ENCODE peak calls at places on chromosomes 4 and X, in five cellular contexts. E, C, P, A and N are unnamed samples.

GRCh38 chr4:26287748-26288147 is 33.1 kb upstream of the RBPJ start:
- DNase-seq in C (no peak), P (no peak), E (no peak), A (no peak), N (no peak)

GRCh38 chr4:119299221-119300071 is 22.5 kb downstream of the FABP2 start:
- DNase-seq in P (no peak), E (no peak), A (no peak), C (no peak), N (no peak)

GRCh38 chr4:72208421-72209075 is 176.7 kb downstream of the NPFFR2 start:
- DNase-seq in C (no peak), E (no peak), A (no peak), P (no peak), N (no peak)

GRCh38 chrX:64152857-64153256 is 52.7 kb downstream of the AMER1 start:
- DNase-seq in C (no peak), E (no peak), P (peak; percentile 6), A (no peak), N (no peak)

GRCh38 chr4:123849495-123849894 is 452.9 kb downstream of the SPRY1 start:
- DNase-seq in P (no peak), C (no peak), A (no peak), E (no peak), N (no peak)

GRCh38 chrX:37871626-37872302 is 24.4 kb upstream of the DYNLT3 start:
- DNase-seq in C (no peak), A (no peak), E (no peak), P (no peak), N (no peak)

GRCh38 chrX:132837126-132837525 is 121.3 kb downstream of the HS6ST2 start:
- DNase-seq in E (no peak), P (no peak), C (no peak), A (no peak), N (no peak)

GRCh38 chr4:124053872-124054538 is 657.4 kb downstream of the SPRY1 start:
- DNase-seq in C (no peak), P (no peak), E (no peak), A (no peak), N (no peak)

GRCh38 chr4:168694669-168695068 is 197.8 kb downstream of the PALLD start:
- DNase-seq in E (no peak), P (no peak), A (no peak), C (no peak), N (no peak)

GRCh38 chr4:76485450-76485849 is 50.4 kb downstream of the SHROOM3 start:
- DNase-seq in E (no peak), C (no peak), A (no peak), P (no peak), N (no peak)

GRCh38 chr4:153089781-153090180 is 114.5 kb upstream of the TRIM2 start:
- DNase-seq in E (no peak), C (no peak), A (no peak), P (no peak), N (no peak)

GRCh38 chrX:134646671-134647070 is 11.6 kb downstream of the PLAC1 start:
- DNase-seq in A (no peak), P (no peak), C (no peak), E (no peak), N (no peak)

GRCh38 chr4:134906404-134907023 is 704.9 kb upstream of the PABPC4L start:
- DNase-seq in P (peak; percentile 8), C (no peak), A (no peak), E (no peak), N (no peak)

GRCh38 chrX:151776113-151776790 is 41.7 kb downstream of the CNGA2 start:
- DNase-seq in P (no peak), A (no peak), C (no peak), E (no peak), N (no peak)

GRCh38 chr4:180059216-180059881 is 2183.9 kb upstream of the TENM3 start:
- DNase-seq in C (no peak), A (peak; percentile 39), E (no peak), P (peak; percentile 11), N (no peak)
- H3K4me3 ChIP-seq in C (peak overlapping the region; percentile 53), A (no peak overlapping the region), E (no peak overlapping the region), P (no peak overlapping the region), N (no peak overlapping the region)

DNA sequence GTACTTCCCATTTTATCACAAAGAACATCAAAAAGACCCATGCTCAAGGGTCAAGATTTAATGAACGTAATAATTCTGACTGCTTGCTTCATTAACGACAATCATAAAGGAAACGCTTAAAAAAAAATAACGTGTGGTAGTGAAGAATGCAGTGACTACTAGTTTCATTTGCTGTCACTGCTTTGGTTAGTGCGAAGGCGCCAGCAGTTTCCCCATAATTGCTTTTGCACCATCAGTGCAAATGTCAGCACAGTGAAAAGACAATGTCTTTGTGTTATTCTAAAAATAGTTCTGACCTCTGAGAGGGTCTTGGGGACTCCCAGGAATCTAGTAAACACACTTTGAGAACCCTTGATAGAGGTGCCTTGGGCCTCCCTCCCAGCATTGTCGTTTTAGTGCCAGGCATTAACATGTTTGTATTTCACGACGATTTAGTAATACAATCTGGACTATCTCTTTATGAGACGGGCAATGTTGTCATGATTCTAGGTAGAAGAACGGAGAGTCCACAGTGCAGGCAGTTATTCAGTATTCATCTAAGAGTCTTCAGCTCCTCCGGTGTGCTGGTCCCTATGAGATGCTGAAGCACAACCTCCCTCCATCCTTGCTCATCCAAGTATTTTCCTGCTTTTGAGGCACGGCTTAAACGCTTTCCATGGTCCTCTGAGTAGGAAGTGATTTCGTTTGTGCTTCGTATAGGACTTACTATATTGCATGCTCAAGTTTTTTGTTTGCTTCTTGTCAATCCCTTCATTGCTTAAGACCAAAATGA is 71.1 kb downstream of the AFF1 start:
- DNase-seq in E (no peak), A (no peak), C (no peak), P (peak; percentile 36), N (peak; percentile 28)
- H3K4me3 ChIP-seq in E (peak overlapping the region; percentile 91), A (peak overlapping the region; percentile 66), C (peak overlapping the region; percentile 81), P (peak overlapping the region; percentile 68), N (peak overlapping the region; percentile 85)

GRCh38 chr4:30717208-30718020 is 2.8 kb upstream of the PCDH7 start:
- DNase-seq in C (peak; percentile 22), P (no peak), A (peak; percentile 58), E (no peak), N (peak; percentile 8)
- H3K4me3 ChIP-seq in C (peak overlapping the region; percentile 56), P (no peak overlapping the region), A (no peak overlapping the region), E (peak overlapping the region; percentile 10), N (peak overlapping the region; percentile 27)

DNA sequence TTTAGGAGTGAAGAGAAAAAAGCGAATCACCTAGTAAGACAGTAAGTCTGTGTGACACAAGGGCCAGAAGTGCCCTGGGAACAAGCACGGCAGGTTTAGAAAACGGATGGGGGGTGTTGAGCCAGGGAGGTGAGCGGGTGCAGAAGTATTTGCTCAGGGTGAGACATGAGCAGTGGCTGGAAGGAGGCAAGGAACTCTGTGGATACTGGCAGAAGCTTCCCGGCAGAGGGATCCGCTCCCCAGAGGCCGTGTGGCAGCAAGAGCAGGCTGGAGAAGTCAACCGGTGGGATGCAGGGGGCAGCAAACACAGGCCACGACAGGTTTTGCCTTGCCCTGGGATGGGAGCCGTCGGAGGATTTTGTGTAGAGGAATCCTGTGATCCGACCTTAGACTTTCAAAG is 2.3 kb upstream of the UVSSA start:
- DNase-seq in A (peak; percentile 49), P (no peak), C (peak; percentile 44), E (no peak), N (no peak)
- H3K4me3 ChIP-seq in A (no peak overlapping the region), P (no peak overlapping the region), C (no peak overlapping the region), E (no peak overlapping the region), N (no peak overlapping the region)

DNA sequence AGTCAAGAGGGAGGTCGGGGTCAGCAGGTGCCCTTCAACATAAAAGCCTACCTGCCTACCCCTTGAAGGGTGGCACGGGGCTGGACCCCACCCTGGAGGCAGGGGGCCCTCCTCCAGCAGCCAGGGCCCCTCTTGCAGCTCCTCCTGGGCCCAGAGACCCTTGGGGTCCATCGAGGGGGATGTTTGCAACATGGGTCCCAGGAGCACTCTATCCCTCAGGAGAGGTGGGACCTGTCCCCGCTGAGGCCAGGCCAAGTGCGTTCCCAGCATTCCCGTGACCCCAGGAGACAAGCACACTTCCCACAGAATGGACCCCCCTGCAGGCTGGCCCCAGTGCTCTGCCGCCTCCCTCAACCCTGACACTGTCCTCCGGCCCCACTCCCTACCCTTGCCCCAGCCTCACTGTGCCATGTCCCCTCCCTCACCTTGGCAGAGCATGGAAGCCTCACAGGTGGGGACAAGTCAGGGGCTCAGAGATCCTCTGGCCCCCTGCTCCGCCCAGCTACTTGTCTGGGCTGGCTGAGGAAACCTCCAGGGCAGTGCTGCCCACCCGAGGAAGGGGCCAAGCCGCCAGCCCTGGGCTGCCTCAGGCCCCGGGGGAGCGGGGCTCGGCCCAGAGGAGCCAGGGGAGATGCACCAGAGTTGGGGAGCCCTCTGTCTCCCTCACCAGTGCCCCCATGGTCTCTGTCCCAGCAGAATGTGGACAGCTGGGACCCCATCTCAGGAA is 2.2 kb downstream of the MXD4 start:
- DNase-seq in C (peak; percentile 20), A (peak; percentile 57), E (no peak), P (no peak), N (no peak)
- H3K4me3 ChIP-seq in C (peak overlapping the region; percentile 98), A (no peak overlapping the region), E (no peak overlapping the region), P (no peak overlapping the region), N (no peak overlapping the region)

DNA sequence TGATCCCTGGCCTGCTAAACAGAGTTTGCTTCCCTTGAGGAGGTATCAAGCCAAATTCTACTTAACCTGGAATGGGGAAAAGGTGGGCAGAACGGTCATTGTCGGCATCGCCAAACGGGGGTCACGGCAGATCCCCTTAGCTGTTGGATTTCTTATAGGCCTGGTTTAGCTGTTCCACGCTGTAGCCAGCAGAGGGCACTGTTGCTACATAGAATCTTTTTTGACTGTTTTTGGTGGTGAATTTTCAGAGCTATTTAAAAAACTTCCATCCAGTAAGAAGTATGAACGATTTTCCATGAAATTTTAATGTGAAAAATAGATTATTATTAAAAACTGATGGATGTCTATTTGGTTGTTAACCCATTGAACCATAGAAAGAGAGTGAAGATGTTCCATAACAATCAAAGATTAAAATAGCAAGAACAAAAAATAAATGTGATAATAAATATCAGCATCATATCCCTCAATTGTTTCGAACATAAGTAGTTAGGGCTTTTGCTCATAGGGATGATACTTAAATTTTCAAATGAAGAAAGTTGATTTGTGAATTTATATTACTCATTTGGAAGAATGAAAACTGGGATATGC is 56.6 kb downstream of the LINC00632 start:
- DNase-seq in C (peak; percentile 22), P (peak; percentile 26), E (no peak), A (peak; percentile 22), N (peak; percentile 55)
- H3K4me3 ChIP-seq in C (peak overlapping the region; percentile 40), P (no peak overlapping the region), E (no peak overlapping the region), A (no peak overlapping the region), N (no peak overlapping the region)